ENCODE peak calls at places on chromosomes 2 and 18, in seven cellular contexts. F, A, B, V, I, N and R are unnamed samples. For H3K4me1, the result is how much of the 10 kb centered on the place peaks cover.

GRCh38 chr2:95526360-95527341 is 42.1 kb upstream of the TRIM43B start:
- DNase-seq in F (no peak), I (no peak), A (no peak), B (peak), N (peak), V (peak), R (peak)

GRCh38 chr2:227655454-227655853 is 11.2 kb upstream of the SCYGR5 start:
- DNase-seq in F (no peak), A (peak), N (no peak), B (no peak), V (peak), I (no peak), R (no peak)

GRCh38 chr2:227301523-227301922 is 23.5 kb upstream of the MFF start:
- DNase-seq in B (no peak), N (no peak), I (no peak), A (no peak), F (no peak), V (no peak), R (no peak)

GRCh38 chr2:136118819-136119716 is 1.1 kb upstream of the CXCR4 start:
- DNase-seq in I (peak), A (peak), V (peak), B (peak), N (no peak), F (peak), R (peak)

GRCh38 chr2:163044116-163044515 is 205.5 kb upstream of the KCNH7 start:
- DNase-seq in B (no peak), F (no peak), V (no peak), A (peak), I (no peak), N (no peak), R (no peak)

GRCh38 chr2:128282246-128282975 is 36.3 kb downstream of the HS6ST1 start:
- DNase-seq in V (no peak), F (no peak), A (no peak), B (peak), N (no peak), I (no peak), R (no peak)

GRCh38 chr18:59996370-59996966 is 96.7 kb downstream of the PMAIP1 start:
- DNase-seq in V (peak), N (no peak), B (no peak), A (peak), F (peak), I (no peak), R (no peak)

GRCh38 chr2:171541202-171541884 is 19.1 kb downstream of the CYBRD1 start:
- DNase-seq in A (no peak), F (no peak), V (no peak), N (no peak), I (no peak), B (no peak), R (no peak)

GRCh38 chr18:46950064-46950656 is 32.8 kb downstream of the KATNAL2 start:
- DNase-seq in B (no peak), V (no peak), N (no peak), A (peak), F (peak), I (no peak), R (no peak)

GRCh38 chr2:240127911-240128607 is 8.0 kb downstream of the COPS9 start:
- DNase-seq in N (no peak), F (no peak), V (no peak), B (peak), A (no peak), I (no peak), R (no peak)

GRCh38 chr2:97718051-97718882 is 4.9 kb downstream of the ZAP70 start:
- DNase-seq in B (peak), N (no peak), V (no peak), A (no peak), I (no peak), F (no peak), R (no peak)

GRCh38 chr2:105055613-105056012 is 17.7 kb downstream of the MRPS9 start:
- DNase-seq in A (no peak), F (no peak), V (no peak), B (no peak), N (no peak), I (no peak), R (no peak)

GRCh38 chr18:9868857-9869712 is 16.7 kb upstream of the TXNDC2 start:
- DNase-seq in B (no peak), V (no peak), A (peak), I (no peak), F (no peak), N (no peak), R (no peak)

GRCh38 chr2:26784570-26785234 is 1.2 kb upstream of the CENPA start:
- DNase-seq in N (no peak), B (no peak), V (no peak), I (no peak), A (no peak), F (no peak), R (no peak)

GRCh38 chr2:58047969-58048368 is 1.4 kb downstream of the VRK2 start:
- DNase-seq in F (no peak), N (no peak), B (no peak), I (no peak), A (no peak), V (no peak), R (no peak)

GRCh38 chr2:238865015-238865719 is 17.3 kb downstream of the TWIST2 start:
- DNase-seq in V (no peak), B (no peak), N (no peak), I (no peak), F (no peak), A (no peak), R (no peak)

GRCh38 chr2:241948299-241948897 is 78.9 kb downstream of the RTP5 start:
- DNase-seq in V (no peak), F (no peak), N (no peak), A (no peak), I (no peak), B (no peak), R (no peak)

GRCh38 chr2:85698880-85699254 is 4.7 kb downstream of the GNLY start:
- DNase-seq in A (no peak), B (peak), V (no peak), F (no peak), I (no peak), N (no peak), R (no peak)

GRCh38 chr2:207683438-207683837 is 28.0 kb upstream of the CCNYL1 start:
- DNase-seq in I (no peak), A (peak), V (no peak), B (no peak), F (no peak), N (no peak), R (no peak)

GRCh38 chr2:159571540-159572260 is 44.6 kb downstream of the BAZ2B start:
- DNase-seq in A (no peak), F (no peak), B (no peak), N (no peak), V (no peak), I (no peak), R (no peak)

GRCh38 chr18:55401638-55402191 is 186.3 kb downstream of the TCF4 start:
- DNase-seq in A (peak), N (peak), B (no peak), I (no peak), V (peak), F (peak), R (peak)

GRCh38 chr2:8413589-8414135 is 268.2 kb upstream of the ID2 start:
- DNase-seq in B (no peak), I (no peak), F (no peak), N (no peak), A (peak), V (no peak), R (no peak)

GRCh38 chr18:9221040-9221439 is 84.5 kb downstream of the ANKRD12 start:
- DNase-seq in A (no peak), F (no peak), B (no peak), V (no peak), I (no peak), N (no peak), R (no peak)

GRCh38 chr2:96099861-96100798 is 16.2 kb downstream of the ADRA2B start:
- DNase-seq in B (no peak), A (no peak), F (no peak), N (no peak), I (no peak), V (no peak), R (no peak)

GRCh38 chr2:216989335-216990129 is 129.7 kb upstream of the TNP1 start:
- DNase-seq in N (no peak), B (no peak), A (no peak), V (no peak), F (no peak), I (no peak), R (no peak)

GRCh38 chr18:31197676-31198075 is 35.0 kb upstream of the DSC1 start:
- DNase-seq in B (no peak), I (no peak), A (peak), V (no peak), N (no peak), F (no peak), R (no peak)

GRCh38 chr2:231614559-231615057 is 21.9 kb downstream of the TEX44 start:
- DNase-seq in I (no peak), V (no peak), F (no peak), B (peak), A (no peak), N (no peak), R (peak)

GRCh38 chr2:101012706-101013181 is 10.7 kb downstream of the RPL31 start:
- DNase-seq in B (no peak), N (no peak), F (peak), V (peak), A (peak), I (no peak), R (no peak)

GRCh38 chr2:96267159-96267971 is 1.3 kb downstream of the CIAO1 start:
- DNase-seq in A (peak), V (no peak), B (peak), I (no peak), F (peak), N (peak), R (no peak)

GRCh38 chr2:151198646-151199045 is 63.0 kb downstream of the RBM43 start:
- DNase-seq in I (no peak), V (no peak), B (no peak), A (no peak), F (no peak), N (no peak), R (no peak)

GRCh38 chr18:51614967-51615571 is 417.6 kb upstream of the MEX3C start:
- DNase-seq in B (no peak), I (no peak), A (peak), N (no peak), F (no peak), V (no peak), R (no peak)

GRCh38 chr2:181398000-181398399 is 59.2 kb upstream of the ITGA4 start:
- DNase-seq in F (no peak), N (no peak), A (no peak), B (no peak), I (no peak), V (no peak), R (no peak)

GRCh38 chr2:181397331-181397730 is 59.9 kb upstream of the ITGA4 start:
- DNase-seq in V (no peak), A (no peak), I (no peak), B (no peak), N (no peak), F (no peak), R (no peak)

GRCh38 chr2:181396575-181397062 is 60.6 kb upstream of the ITGA4 start:
- DNase-seq in I (no peak), N (no peak), V (no peak), B (no peak), A (no peak), F (no peak), R (no peak)

GRCh38 chr2:181395871-181396574 is 61.2 kb upstream of the ITGA4 start:
- DNase-seq in A (no peak), V (no peak), F (no peak), I (no peak), B (no peak), N (no peak), R (no peak)

DNA sequence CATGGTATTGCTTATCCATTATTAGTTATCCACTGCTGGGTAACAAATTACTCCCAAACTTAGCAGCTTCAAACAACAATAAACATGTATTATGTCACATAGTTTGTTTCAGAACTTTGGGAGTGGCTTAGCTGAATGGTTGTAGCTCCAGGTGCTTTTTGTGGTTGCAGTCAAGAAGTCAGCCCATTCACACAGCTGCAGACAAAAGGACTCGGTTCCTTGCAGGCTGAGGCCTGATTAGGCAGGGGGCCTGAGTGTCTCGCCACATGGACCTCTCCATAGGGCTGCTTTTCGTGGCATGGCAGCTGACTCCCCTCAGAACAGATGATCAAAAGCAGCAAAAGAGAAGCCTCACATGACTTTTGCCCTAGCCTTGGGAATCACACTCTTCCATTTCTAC is 58.1 kb upstream of the ITGA4 start:
- DNase-seq in A (no peak), V (no peak), N (no peak), I (no peak), B (no peak), F (peak), R (no peak)
- H3K4me1 ChIP-seq in A (under half), V (under half), N (under half), I (under half), B (under half), F (under half), R (under half)

GRCh38 chr2:38256610-38257009 is 120.5 kb downstream of the ATL2 start:
- DNase-seq in N (no peak), V (no peak), B (no peak), I (no peak), F (no peak), A (no peak), R (no peak)
- H3K4me3 ChIP-seq in N (no peak), V (no peak), B (no peak), I (no peak), F (no peak), A (no peak), R (no peak)

DNA sequence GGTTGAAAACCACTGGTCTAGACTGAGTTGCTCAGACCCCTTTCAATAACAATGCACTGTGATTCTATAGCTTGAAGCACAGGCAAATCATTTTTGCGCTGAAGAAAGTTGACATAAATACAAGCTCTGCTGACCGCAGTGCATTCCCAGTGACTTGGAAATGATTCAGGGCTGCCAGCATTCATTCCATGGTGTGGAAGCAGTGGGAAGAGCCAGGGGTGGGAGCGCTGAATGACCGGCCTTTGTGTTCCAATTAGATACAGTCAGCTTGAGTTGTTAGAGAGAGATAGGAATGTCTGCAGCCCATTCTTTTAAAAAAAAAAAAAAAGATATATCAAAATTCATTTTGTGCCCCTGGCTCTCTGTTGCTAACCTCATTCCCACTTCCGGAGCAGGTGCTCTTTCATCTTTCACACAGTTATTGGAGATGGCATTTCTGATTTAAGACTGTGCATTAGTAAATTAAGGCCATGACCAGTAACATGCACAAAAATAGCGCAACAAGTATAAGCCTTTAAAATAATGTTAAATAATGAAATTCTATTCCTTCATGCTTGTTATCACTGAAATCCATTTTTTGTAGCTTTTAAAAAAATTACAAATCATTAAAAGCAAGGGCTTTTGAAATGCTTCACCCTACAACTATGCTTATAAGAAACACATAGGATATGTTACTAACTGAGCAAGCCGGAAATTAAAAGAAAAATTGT is 59.4 kb upstream of the CTLA4 start:
- DNase-seq in F (peak), B (no peak), A (no peak), I (no peak), N (no peak), V (no peak), R (no peak)
- H3K4me1 ChIP-seq in F (under half), B (under half), A (under half), I (under half), N (under half), V (under half), R (under half)

GRCh38 chr2:69985684-69986083 is 24.3 kb upstream of the ASPRV1 start:
- DNase-seq in B (peak), I (peak), F (no peak), V (peak), N (no peak), A (no peak), R (peak)

GRCh38 chr2:69979902-69980301 is 18.5 kb upstream of the ASPRV1 start:
- DNase-seq in B (no peak), F (no peak), N (no peak), I (no peak), A (no peak), V (no peak), R (no peak)

GRCh38 chr2:69986691-69987090 is 25.3 kb upstream of the ASPRV1 start:
- DNase-seq in A (no peak), B (no peak), F (no peak), V (no peak), N (no peak), I (no peak), R (no peak)

GRCh38 chr2:69980408-69980807 is 19.0 kb upstream of the ASPRV1 start:
- DNase-seq in I (no peak), V (no peak), A (no peak), B (no peak), F (no peak), N (no peak), R (no peak)

DNA sequence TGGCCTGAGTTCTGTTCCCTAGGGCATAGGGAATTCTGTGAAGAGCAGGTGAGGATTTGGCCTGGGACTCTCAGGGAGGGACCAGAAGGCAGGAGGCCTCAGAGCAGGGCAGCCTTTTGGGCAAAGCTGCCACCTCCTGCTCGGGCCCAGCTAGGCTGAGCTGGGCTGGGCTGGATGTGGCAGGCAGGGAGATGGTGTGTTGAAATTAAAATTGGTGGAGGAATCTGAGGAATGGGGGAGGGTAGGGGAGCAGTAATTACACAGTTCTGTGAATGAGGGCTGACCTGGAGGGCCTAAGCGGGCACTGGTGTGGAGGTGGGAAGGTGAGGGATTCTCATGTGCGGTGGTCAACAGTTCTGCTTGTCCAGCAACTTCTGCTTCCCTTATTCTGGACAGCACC is 22.0 kb upstream of the ASPRV1 start:
- DNase-seq in B (no peak), A (no peak), F (no peak), V (no peak), I (no peak), N (no peak), R (no peak)
- H3K4me3 ChIP-seq in B (no peak), A (no peak), F (no peak), V (no peak), I (no peak), N (no peak), R (no peak)

DNA sequence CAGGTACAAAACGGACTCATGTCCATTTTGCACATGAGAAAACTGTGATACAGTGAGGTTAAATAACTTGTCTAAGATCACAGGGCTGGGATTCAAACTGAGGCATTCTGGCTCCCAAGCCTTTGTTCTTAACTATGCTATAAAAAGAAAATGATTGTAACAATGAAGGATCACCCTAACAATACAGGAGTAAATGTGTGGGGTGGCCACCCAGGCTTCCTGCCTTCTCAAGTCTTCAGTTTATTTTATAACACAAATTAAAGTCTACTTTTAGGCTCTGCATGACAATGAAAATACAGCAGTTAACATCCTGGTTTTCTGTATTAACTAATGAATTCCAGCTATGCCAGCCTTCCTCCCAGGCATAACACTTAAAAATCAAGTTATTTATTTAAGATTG is 7.6 kb downstream of the WDFY1 start:
- DNase-seq in F (no peak), V (no peak), A (no peak), B (no peak), I (no peak), N (no peak), R (no peak)
- H3K4me1 ChIP-seq in F (under half), V (half or more), A (under half), B (half or more), I (half or more), N (under half), R (half or more)